ENCODE peak calls at places on chromosomes 6 and 20, in eight cellular contexts. One of them, this sample, is unnamed.
A peak's percentile ranks its signal among the peaks of the same experiment; 100 is the strongest.

GRCh38 chr20:40332167-40332566 is 356.9 kb downstream of the MAFB start:
- DNase-seq in adrenal gland: no peak
- DNase-seq in BE2C: no peak
- DNase-seq in CD4-positive, alpha-beta memory T cell: no peak
- DNase-seq in iPS DF 6.9: no peak
- DNase-seq in ovary: no peak
- DNase-seq in left lung: no peak
- DNase-seq in GM23248: no peak
- DNase-seq in this sample: no peak

GRCh38 chr6:14337157-14337556 is 219.6 kb downstream of the CD83 start:
- DNase-seq in BE2C: no peak
- DNase-seq in ovary: no peak
- DNase-seq in GM23248: peak; percentile 49
- DNase-seq in CD4-positive, alpha-beta memory T cell: no peak
- DNase-seq in left lung: no peak
- DNase-seq in iPS DF 6.9: no peak
- DNase-seq in adrenal gland: no peak
- DNase-seq in this sample: no peak

GRCh38 chr20:23519556-23519955 is 28.6 kb downstream of the CST8 start:
- DNase-seq in left lung: no peak
- DNase-seq in ovary: no peak
- DNase-seq in CD4-positive, alpha-beta memory T cell: no peak
- DNase-seq in iPS DF 6.9: no peak
- DNase-seq in GM23248: no peak
- DNase-seq in adrenal gland: no peak
- DNase-seq in BE2C: no peak
- DNase-seq in this sample: no peak

GRCh38 chr20:25058051-25058796 is at the start of gene ACSS1:
- DNase-seq in adrenal gland: peak; percentile 54
- DNase-seq in CD4-positive, alpha-beta memory T cell: peak; percentile 82
- DNase-seq in BE2C: no peak
- DNase-seq in left lung: peak; percentile 92
- DNase-seq in GM23248: peak; percentile 63
- DNase-seq in iPS DF 6.9: no peak
- DNase-seq in ovary: peak; percentile 63
- DNase-seq in this sample: no peak

GRCh38 chr20:549720-550496 is 6.3 kb upstream of the CSNK2A1 start:
- DNase-seq in iPS DF 6.9: no peak
- DNase-seq in ovary: no peak
- DNase-seq in BE2C: no peak
- DNase-seq in left lung: no peak
- DNase-seq in GM23248: no peak
- DNase-seq in CD4-positive, alpha-beta memory T cell: no peak
- DNase-seq in adrenal gland: no peak
- DNase-seq in this sample: no peak

GRCh38 chr20:50211065-50211464 is 20.4 kb downstream of the CEBPB start:
- DNase-seq in ovary: no peak
- DNase-seq in iPS DF 6.9: no peak
- DNase-seq in CD4-positive, alpha-beta memory T cell: no peak
- DNase-seq in GM23248: no peak
- DNase-seq in BE2C: no peak
- DNase-seq in adrenal gland: no peak
- DNase-seq in left lung: no peak
- DNase-seq in this sample: no peak

GRCh38 chr20:20466341-20466879 is 98.5 kb downstream of the INSM1 start:
- DNase-seq in iPS DF 6.9: no peak
- DNase-seq in GM23248: peak; percentile 93
- DNase-seq in left lung: no peak
- DNase-seq in BE2C: peak; percentile 76
- DNase-seq in CD4-positive, alpha-beta memory T cell: no peak
- DNase-seq in adrenal gland: no peak
- DNase-seq in ovary: no peak
- DNase-seq in this sample: no peak

GRCh38 chr6:97049254-97050004 is 124.9 kb downstream of the KLHL32 start:
- DNase-seq in ovary: no peak
- DNase-seq in left lung: no peak
- DNase-seq in adrenal gland: no peak
- DNase-seq in iPS DF 6.9: no peak
- DNase-seq in CD4-positive, alpha-beta memory T cell: no peak
- DNase-seq in GM23248: peak; percentile 21
- DNase-seq in BE2C: no peak
- DNase-seq in this sample: no peak

GRCh38 chr20:1754749-1755148 is 97.2 kb upstream of the SIRPG start:
- DNase-seq in ovary: no peak
- DNase-seq in BE2C: no peak
- DNase-seq in adrenal gland: no peak
- DNase-seq in iPS DF 6.9: no peak
- DNase-seq in GM23248: no peak
- DNase-seq in CD4-positive, alpha-beta memory T cell: no peak
- DNase-seq in left lung: no peak
- DNase-seq in this sample: no peak

GRCh38 chr6:155380666-155381332 is 66.5 kb upstream of the TFB1M start:
- DNase-seq in iPS DF 6.9: no peak
- DNase-seq in CD4-positive, alpha-beta memory T cell: no peak
- DNase-seq in adrenal gland: no peak
- DNase-seq in GM23248: no peak
- DNase-seq in BE2C: no peak
- DNase-seq in ovary: no peak
- DNase-seq in left lung: no peak
- DNase-seq in this sample: no peak

GRCh38 chr20:25081730-25082497 is at the start of gene VSX1:
- DNase-seq in left lung: peak; percentile 67
- DNase-seq in adrenal gland: no peak
- DNase-seq in ovary: no peak
- DNase-seq in iPS DF 6.9: no peak
- DNase-seq in CD4-positive, alpha-beta memory T cell: no peak
- DNase-seq in BE2C: no peak
- DNase-seq in GM23248: no peak
- DNase-seq in this sample: no peak

GRCh38 chr6:142088858-142089216 is 43.9 kb upstream of the GJE1 start:
- DNase-seq in ovary: no peak
- DNase-seq in iPS DF 6.9: no peak
- DNase-seq in BE2C: no peak
- DNase-seq in adrenal gland: peak; percentile 8
- DNase-seq in left lung: peak; percentile 66
- DNase-seq in GM23248: peak; percentile 66
- DNase-seq in CD4-positive, alpha-beta memory T cell: no peak
- DNase-seq in this sample: peak; percentile 22

GRCh38 chr6:33248643-33248931 is 23.1 kb downstream of the VPS52 start:
- DNase-seq in left lung: no peak
- DNase-seq in BE2C: peak; percentile 38
- DNase-seq in GM23248: peak; percentile 79
- DNase-seq in CD4-positive, alpha-beta memory T cell: no peak
- DNase-seq in ovary: no peak
- DNase-seq in adrenal gland: no peak
- DNase-seq in iPS DF 6.9: no peak
- DNase-seq in this sample: no peak

GRCh38 chr6:89368107-89368506 is 15.6 kb upstream of the UBE2J1 start:
- DNase-seq in left lung: no peak
- DNase-seq in adrenal gland: peak; percentile 80
- DNase-seq in BE2C: peak; percentile 81
- DNase-seq in GM23248: peak; percentile 71
- DNase-seq in ovary: peak; percentile 67
- DNase-seq in iPS DF 6.9: no peak
- DNase-seq in CD4-positive, alpha-beta memory T cell: peak; percentile 44
- DNase-seq in this sample: no peak

GRCh38 chr20:642398-643174 is 10.4 kb downstream of the SRXN1 start:
- DNase-seq in ovary: peak; percentile 46
- DNase-seq in left lung: peak; percentile 76
- DNase-seq in iPS DF 6.9: no peak
- DNase-seq in BE2C: peak; percentile 40
- DNase-seq in CD4-positive, alpha-beta memory T cell: no peak
- DNase-seq in adrenal gland: no peak
- DNase-seq in GM23248: peak; percentile 40
- DNase-seq in this sample: no peak

GRCh38 chr20:12982098-12982497 is 26.7 kb upstream of the SPTLC3 start:
- DNase-seq in left lung: no peak
- DNase-seq in GM23248: no peak
- DNase-seq in BE2C: no peak
- DNase-seq in ovary: no peak
- DNase-seq in adrenal gland: no peak
- DNase-seq in CD4-positive, alpha-beta memory T cell: no peak
- DNase-seq in iPS DF 6.9: no peak
- DNase-seq in this sample: no peak

GRCh38 chr20:31740208-31740607 is 1.1 kb downstream of the TPX2 start:
- DNase-seq in left lung: no peak
- DNase-seq in CD4-positive, alpha-beta memory T cell: no peak
- DNase-seq in BE2C: no peak
- DNase-seq in adrenal gland: no peak
- DNase-seq in iPS DF 6.9: no peak
- DNase-seq in GM23248: peak; percentile 82
- DNase-seq in ovary: no peak
- DNase-seq in this sample: no peak

GRCh38 chr6:111743859-111744692 is 129.2 kb downstream of the FYN start:
- DNase-seq in iPS DF 6.9: no peak
- DNase-seq in ovary: no peak
- DNase-seq in adrenal gland: no peak
- DNase-seq in left lung: no peak
- DNase-seq in CD4-positive, alpha-beta memory T cell: no peak
- DNase-seq in BE2C: peak; percentile 32
- DNase-seq in GM23248: peak; percentile 81
- DNase-seq in this sample: no peak

GRCh38 chr6:52596371-52597028 is 19.6 kb upstream of the TRAM2 start:
- DNase-seq in GM23248: peak; percentile 78
- DNase-seq in BE2C: no peak
- DNase-seq in CD4-positive, alpha-beta memory T cell: no peak
- DNase-seq in left lung: no peak
- DNase-seq in ovary: no peak
- DNase-seq in iPS DF 6.9: no peak
- DNase-seq in adrenal gland: no peak
- DNase-seq in this sample: no peak

DNA sequence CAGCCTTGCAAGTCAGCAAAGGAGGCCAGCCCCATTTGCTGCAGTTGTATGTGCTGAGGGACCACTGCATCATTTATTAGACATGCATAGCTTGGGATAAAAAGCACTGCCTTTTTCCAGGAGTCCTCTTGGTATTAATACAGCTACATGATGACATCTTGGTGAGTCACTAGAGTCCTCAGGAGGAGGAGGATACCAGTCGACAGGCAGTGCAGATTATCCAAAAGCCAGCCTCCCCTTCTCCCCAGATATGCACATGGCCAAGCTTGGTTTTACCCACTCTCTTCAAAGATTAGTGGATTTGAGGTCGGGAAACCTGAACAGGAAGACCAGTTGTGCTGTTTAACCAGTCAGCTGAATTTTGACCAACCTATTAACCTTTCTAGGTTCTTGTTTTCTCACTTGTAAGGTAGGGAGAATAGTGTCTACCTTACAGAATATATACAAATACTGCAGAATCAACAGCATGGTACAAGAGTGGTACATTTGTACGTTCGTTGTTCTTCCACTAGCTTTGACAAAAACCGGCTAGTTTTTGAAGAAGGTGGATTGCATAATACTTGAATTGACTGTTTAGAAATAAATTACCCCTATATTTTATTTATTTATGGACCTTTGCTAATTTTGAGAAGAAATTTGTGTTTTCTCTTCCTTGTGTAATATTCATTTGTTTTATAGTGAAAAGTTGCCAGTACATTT is 31.9 kb downstream of the VAPB start:
- DNase-seq in BE2C: no peak
- DNase-seq in adrenal gland: peak; percentile 21
- DNase-seq in ovary: no peak
- DNase-seq in GM23248: peak; percentile 87
- DNase-seq in CD4-positive, alpha-beta memory T cell: no peak
- DNase-seq in iPS DF 6.9: no peak
- DNase-seq in left lung: no peak
- DNase-seq in this sample: no peak
- H3K36me3 ChIP-seq in BE2C: peaks cover 40% of the 10 kb centered on the region
- H3K36me3 ChIP-seq in adrenal gland: no peaks in the 10 kb centered on the region
- H3K36me3 ChIP-seq in ovary: no peaks in the 10 kb centered on the region
- H3K36me3 ChIP-seq in GM23248: no peaks in the 10 kb centered on the region
- H3K36me3 ChIP-seq in CD4-positive, alpha-beta memory T cell: peaks cover 4% of the 10 kb centered on the region
- H3K36me3 ChIP-seq in iPS DF 6.9: peaks cover 2% of the 10 kb centered on the region
- H3K36me3 ChIP-seq in left lung: no peaks in the 10 kb centered on the region
- H3K36me3 ChIP-seq in this sample: peaks cover 64% of the 10 kb centered on the region

GRCh38 chr6:8415305-8415704 is 20.0 kb downstream of the SLC35B3 start:
- DNase-seq in GM23248: no peak
- DNase-seq in ovary: no peak
- DNase-seq in BE2C: no peak
- DNase-seq in iPS DF 6.9: no peak
- DNase-seq in adrenal gland: no peak
- DNase-seq in left lung: no peak
- DNase-seq in CD4-positive, alpha-beta memory T cell: no peak
- DNase-seq in this sample: no peak

GRCh38 chr6:8415913-8416312 is 19.4 kb downstream of the SLC35B3 start:
- DNase-seq in ovary: no peak
- DNase-seq in left lung: no peak
- DNase-seq in GM23248: no peak
- DNase-seq in iPS DF 6.9: no peak
- DNase-seq in CD4-positive, alpha-beta memory T cell: no peak
- DNase-seq in adrenal gland: no peak
- DNase-seq in BE2C: no peak
- DNase-seq in this sample: no peak

GRCh38 chr6:8420031-8420588 is 15.2 kb downstream of the SLC35B3 start:
- DNase-seq in GM23248: no peak
- DNase-seq in left lung: no peak
- DNase-seq in iPS DF 6.9: no peak
- DNase-seq in ovary: no peak
- DNase-seq in adrenal gland: no peak
- DNase-seq in CD4-positive, alpha-beta memory T cell: no peak
- DNase-seq in BE2C: no peak
- DNase-seq in this sample: no peak

DNA sequence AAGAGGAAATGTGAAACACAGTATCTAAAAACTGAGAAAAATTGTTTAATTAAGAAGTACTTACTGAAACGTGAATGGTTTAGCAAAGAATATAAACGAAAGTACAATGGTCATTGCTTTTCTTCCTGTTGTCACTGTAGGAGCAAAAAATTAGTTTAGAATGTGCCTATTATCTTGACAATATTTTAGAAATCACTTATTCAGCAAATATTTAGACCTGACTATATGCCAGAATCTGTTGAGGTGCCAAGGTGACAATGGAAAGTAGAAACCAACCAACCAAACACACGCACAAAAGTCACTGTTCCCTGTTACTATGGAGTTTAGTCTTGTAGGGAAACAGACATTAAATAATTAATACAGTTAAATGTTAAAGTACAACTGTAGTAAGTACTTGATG is 20.5 kb downstream of the SLC35B3 start:
- DNase-seq in CD4-positive, alpha-beta memory T cell: no peak
- DNase-seq in ovary: no peak
- DNase-seq in iPS DF 6.9: no peak
- DNase-seq in BE2C: no peak
- DNase-seq in left lung: no peak
- DNase-seq in adrenal gland: no peak
- DNase-seq in GM23248: no peak
- DNase-seq in this sample: no peak
- H3K36me3 ChIP-seq in CD4-positive, alpha-beta memory T cell: peaks cover 30% of the 10 kb centered on the region
- H3K36me3 ChIP-seq in ovary: no peaks in the 10 kb centered on the region
- H3K36me3 ChIP-seq in iPS DF 6.9: no peaks in the 10 kb centered on the region
- H3K36me3 ChIP-seq in BE2C: peaks cover 18% of the 10 kb centered on the region
- H3K36me3 ChIP-seq in left lung: no peaks in the 10 kb centered on the region
- H3K36me3 ChIP-seq in adrenal gland: peaks cover 51% of the 10 kb centered on the region
- H3K36me3 ChIP-seq in GM23248: peaks cover 76% of the 10 kb centered on the region
- H3K36me3 ChIP-seq in this sample: peaks cover 52% of the 10 kb centered on the region

GRCh38 chr6:161094904-161095440 is 103.4 kb downstream of the MAP3K4 start:
- DNase-seq in CD4-positive, alpha-beta memory T cell: no peak
- DNase-seq in adrenal gland: no peak
- DNase-seq in BE2C: no peak
- DNase-seq in ovary: no peak
- DNase-seq in GM23248: peak; percentile 43
- DNase-seq in iPS DF 6.9: no peak
- DNase-seq in left lung: no peak
- DNase-seq in this sample: no peak
- H3K36me3 ChIP-seq in CD4-positive, alpha-beta memory T cell: peaks cover 24% of the 10 kb centered on the region
- H3K36me3 ChIP-seq in adrenal gland: peaks cover 54% of the 10 kb centered on the region
- H3K36me3 ChIP-seq in BE2C: peaks cover 13% of the 10 kb centered on the region
- H3K36me3 ChIP-seq in ovary: no peaks in the 10 kb centered on the region
- H3K36me3 ChIP-seq in GM23248: peaks cover 36% of the 10 kb centered on the region
- H3K36me3 ChIP-seq in iPS DF 6.9: no peaks in the 10 kb centered on the region
- H3K36me3 ChIP-seq in left lung: no peaks in the 10 kb centered on the region
- H3K36me3 ChIP-seq in this sample: peaks cover 61% of the 10 kb centered on the region

GRCh38 chr6:56488281-56488680 is 154.4 kb downstream of the DST start:
- DNase-seq in BE2C: peak; percentile 64
- DNase-seq in adrenal gland: no peak
- DNase-seq in CD4-positive, alpha-beta memory T cell: no peak
- DNase-seq in left lung: no peak
- DNase-seq in iPS DF 6.9: no peak
- DNase-seq in GM23248: no peak
- DNase-seq in ovary: no peak
- DNase-seq in this sample: no peak
- H3K36me3 ChIP-seq in BE2C: peaks cover 11% of the 10 kb centered on the region
- H3K36me3 ChIP-seq in adrenal gland: peaks cover 33% of the 10 kb centered on the region
- H3K36me3 ChIP-seq in CD4-positive, alpha-beta memory T cell: no peaks in the 10 kb centered on the region
- H3K36me3 ChIP-seq in left lung: no peaks in the 10 kb centered on the region
- H3K36me3 ChIP-seq in iPS DF 6.9: peaks cover 2% of the 10 kb centered on the region
- H3K36me3 ChIP-seq in GM23248: peaks cover 69% of the 10 kb centered on the region
- H3K36me3 ChIP-seq in ovary: no peaks in the 10 kb centered on the region
- H3K36me3 ChIP-seq in this sample: peaks cover 38% of the 10 kb centered on the region

This sample was measured in NT2/D1.